ENCODE peak calls at places on chromosomes 1 and 21, in seven cellular contexts. F, A, W, X, C, P and Z are unnamed samples.

GRCh38 chr1:113557176-113557575 is 166.9 kb downstream of the MAGI3 start:
- DNase-seq in C (no peak), W (no peak), A (no peak), F (no peak), X (no peak), P (no peak), Z (no peak)

GRCh38 chr1:26023826-26024225 is 2.3 kb downstream of the EXTL1 start:
- DNase-seq in F (no peak), X (no peak), A (no peak), C (no peak), W (no peak), P (no peak), Z (no peak)

GRCh38 chr1:35287807-35288640 is 19.5 kb downstream of the ZMYM4 start:
- DNase-seq in P (no peak), W (no peak), A (peak; percentile 66), C (peak; percentile 85), F (no peak), X (no peak), Z (no peak)

GRCh38 chr1:223846668-223847007 is 891 bp upstream of the TP53BP2 start:
- DNase-seq in W (no peak), A (no peak), F (peak; percentile 26), C (no peak), X (no peak), P (peak; percentile 42), Z (peak; percentile 48)

GRCh38 chr1:109777980-109778625 is 14.4 kb upstream of the EPS8L3 start:
- DNase-seq in W (peak; percentile 26), X (peak; percentile 7), C (no peak), F (peak; percentile 3), P (no peak), A (no peak), Z (no peak)

GRCh38 chr1:68107771-68108170 is 57.3 kb upstream of the DIRAS3 start:
- DNase-seq in F (no peak), X (no peak), P (no peak), C (peak; percentile 57), W (no peak), A (peak; percentile 44), Z (no peak)

GRCh38 chr1:2463396-2463795 is 12.7 kb upstream of the PLCH2 start:
- DNase-seq in X (no peak), F (no peak), C (no peak), A (peak; percentile 74), P (no peak), W (no peak), Z (no peak)

GRCh38 chr21:35345954-35346353 is 296.9 kb upstream of the RUNX1 start:
- DNase-seq in P (no peak), F (no peak), C (no peak), X (no peak), A (no peak), W (no peak), Z (no peak)

GRCh38 chr1:60825593-60825992 is 256.8 kb upstream of the NFIA start:
- DNase-seq in W (no peak), P (no peak), F (no peak), C (no peak), X (no peak), A (no peak), Z (no peak)

GRCh38 chr1:2095394-2095793 is 45.2 kb downstream of the PRKCZ start:
- DNase-seq in C (no peak), W (no peak), F (no peak), P (no peak), A (no peak), X (no peak), Z (no peak)

GRCh38 chr1:2189459-2190425 is 4.8 kb downstream of the FAAP20 start:
- DNase-seq in F (peak; percentile 97), A (peak; percentile 98), C (peak; percentile 94), W (peak; percentile 96), P (peak; percentile 88), X (peak; percentile 96), Z (peak; percentile 98)

GRCh38 chr1:26472901-26473845 is 933 bp downstream of the HMGN2 start:
- DNase-seq in F (peak; percentile 98), A (peak; percentile 96), C (peak; percentile 88), X (peak; percentile 95), W (peak; percentile 99), P (peak; percentile 88), Z (peak; percentile 97)

GRCh38 chr1:50175711-50176562 is 67.2 kb downstream of the ELAVL4 start:
- DNase-seq in X (no peak), F (no peak), A (no peak), P (no peak), W (no peak), C (no peak), Z (no peak)

GRCh38 chr1:91846007-91846620 is 39.8 kb downstream of the TGFBR3 start:
- DNase-seq in P (peak; percentile 18), F (no peak), A (peak; percentile 60), C (no peak), W (no peak), X (no peak), Z (peak; percentile 86)

GRCh38 chr1:31155216-31155806 is 84.4 kb downstream of the NKAIN1 start:
- DNase-seq in P (peak; percentile 82), C (peak; percentile 39), X (peak; percentile 69), A (peak; percentile 66), F (peak; percentile 69), W (peak; percentile 81), Z (peak; percentile 80)

GRCh38 chr1:208090776-208091291 is 153.3 kb downstream of the PLXNA2 start:
- DNase-seq in P (no peak), F (no peak), A (peak; percentile 40), C (no peak), X (no peak), W (no peak), Z (no peak)

GRCh38 chr1:228365321-228366061 is 41.1 kb downstream of the TRIM11 start:
- DNase-seq in X (peak; percentile 7), W (no peak), P (no peak), F (no peak), A (no peak), C (no peak), Z (no peak)

GRCh38 chr1:246332078-246332477 is 175.0 kb downstream of the SMYD3 start:
- DNase-seq in X (no peak), C (no peak), F (no peak), W (no peak), A (peak; percentile 34), P (no peak), Z (no peak)

GRCh38 chr1:246335126-246335525 is 172.0 kb downstream of the SMYD3 start:
- DNase-seq in C (no peak), X (no peak), P (no peak), W (no peak), F (no peak), A (no peak), Z (no peak)

GRCh38 chr1:246333855-246334254 is 173.2 kb downstream of the SMYD3 start:
- DNase-seq in A (no peak), C (no peak), W (no peak), X (no peak), F (no peak), P (no peak), Z (no peak)

GRCh38 chr1:246324711-246325110 is 182.4 kb downstream of the SMYD3 start:
- DNase-seq in X (no peak), F (no peak), W (no peak), P (peak; percentile 69), A (peak; percentile 68), C (peak; percentile 23), Z (no peak)

DNA sequence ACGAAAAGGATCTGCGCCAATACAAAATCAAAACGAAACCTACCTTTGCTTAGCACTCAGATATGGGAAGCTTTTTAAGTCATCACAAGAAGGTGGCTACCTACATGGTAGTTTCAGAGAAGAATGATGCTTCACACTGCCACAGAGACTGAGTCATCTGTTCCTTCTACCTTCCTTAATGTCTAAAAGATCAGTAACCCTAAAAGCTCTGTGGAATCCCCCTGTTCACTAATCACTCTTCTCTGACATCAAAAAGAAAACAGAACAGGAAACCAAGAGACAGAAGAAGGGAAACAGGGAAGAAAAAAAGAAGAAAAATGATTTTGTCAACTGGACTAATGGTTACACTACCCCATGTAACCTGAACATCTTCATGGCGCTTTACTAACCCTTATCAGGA is 177.2 kb downstream of the SMYD3 start:
- DNase-seq in X (no peak), A (no peak), W (no peak), C (no peak), F (no peak), P (no peak), Z (no peak)
- TF ChIP-seq CTCF in X (no peak), A (no peak), W (no peak), C (no peak), F (no peak), P (no peak), Z (no peak)

GRCh38 chr1:23614128-23614660 is 54.9 kb upstream of the ID3 start:
- DNase-seq in A (no peak), C (no peak), F (no peak), P (no peak), W (no peak), X (no peak), Z (no peak)
- H3K4me3 ChIP-seq in A (no peak overlapping the region), C (no peak overlapping the region), F (no peak overlapping the region), P (no peak overlapping the region), W (no peak overlapping the region), X (no peak overlapping the region), Z (no peak overlapping the region)

GRCh38 chr1:220786057-220786336 is 716 bp upstream of the MTARC1 start:
- DNase-seq in W (no peak), P (no peak), F (no peak), C (no peak), X (peak; percentile 34), A (no peak), Z (no peak)

GRCh38 chr1:220787069-220787614 is 429 bp downstream of the MTARC1 start:
- DNase-seq in A (no peak), F (no peak), P (peak; percentile 16), C (no peak), W (peak; percentile 78), X (no peak), Z (no peak)

GRCh38 chr1:220785166-220786056 is 1.3 kb upstream of the MTARC1 start:
- DNase-seq in W (no peak), X (no peak), P (no peak), F (no peak), C (no peak), A (no peak), Z (no peak)

GRCh38 chr1:220788146-220788545 is 1.4 kb downstream of the MTARC1 start:
- DNase-seq in X (no peak), P (no peak), C (no peak), A (peak; percentile 14), W (no peak), F (no peak), Z (no peak)

DNA sequence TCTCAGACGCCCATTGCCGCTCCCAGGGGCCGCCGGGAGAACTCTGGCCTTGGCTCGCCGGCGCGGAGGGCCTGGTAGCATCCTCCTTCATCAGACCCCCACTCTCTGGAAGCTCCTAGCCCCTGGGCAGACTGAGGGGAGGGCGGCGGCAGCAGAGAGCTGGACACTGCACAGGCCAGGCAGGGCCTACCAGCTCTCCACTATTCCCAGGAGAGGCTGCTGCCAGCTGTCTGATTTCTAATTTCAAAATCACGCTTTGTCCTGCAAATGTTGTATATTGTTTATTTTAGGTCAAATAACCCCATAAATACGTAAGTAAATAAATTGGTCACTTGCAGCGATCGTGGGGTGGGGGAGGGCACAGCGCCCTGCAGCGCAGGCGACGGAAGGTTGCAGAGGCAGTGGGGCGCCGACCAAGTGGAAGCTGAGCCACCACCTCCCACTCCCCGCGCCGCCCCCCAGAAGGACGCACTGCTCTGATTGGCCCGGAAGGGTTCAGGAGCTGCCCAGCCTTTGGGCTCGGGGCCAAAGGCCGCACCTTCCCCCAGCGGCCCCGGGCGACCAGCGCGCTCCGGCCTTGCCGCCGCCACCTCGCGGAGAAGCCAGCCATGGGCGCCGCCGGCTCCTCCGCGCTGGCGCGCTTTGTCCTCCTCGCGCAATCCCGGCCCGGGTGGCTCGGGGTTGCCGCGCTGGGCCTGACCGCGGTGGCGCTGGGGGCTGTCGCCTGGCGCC is at the start of gene MTARC1:
- DNase-seq in C (no peak), W (peak; percentile 86), A (peak; percentile 14), F (peak; percentile 85), P (peak; percentile 63), X (peak; percentile 83), Z (peak; percentile 90)
- TF ChIP-seq CTCF in C (no peak), W (no peak), A (no peak), F (peak; percentile 39), P (peak; percentile 20), X (peak; percentile 54), Z (no peak)

GRCh38 chr1:150876111-150876434 is 326 bp downstream of the ARNT start:
- DNase-seq in X (no peak), F (no peak), A (peak; percentile 78), P (no peak), C (peak; percentile 56), W (no peak), Z (peak; percentile 84)
- H3K4me3 ChIP-seq in X (peak overlapping the region; percentile 93), F (peak overlapping the region; percentile 90), A (peak overlapping the region; percentile 81), P (peak overlapping the region; percentile 82), C (peak overlapping the region; percentile 82), W (peak overlapping the region; percentile 79), Z (peak overlapping the region; percentile 62)